ENCODE peak calls at places on chromosomes 12 and 14, in five cellular contexts. P is stimulated activated CD4-positive, alpha-beta T cell treated with anti-CD3 and anti-CD28 coated beads, TNF-alpha, amount 100 ng/mL, for 1 hour; D is activated T-cell treated with anti-CD3 and anti-CD28 coated beads for 1 hour; I is A549; H is SK-MEL-5. M is an unnamed sample.

GRCh38 chr14:35247777-35248475 is 44.3 kb upstream of the PSMA6 start:
- DNase-seq in P (no peak), D (no peak), I (no peak), H (no peak), M (no peak)

GRCh38 chr14:95141684-95142083 is 15.6 kb downstream of the DICER1 start:
- DNase-seq in P (no peak), D (no peak), I (no peak), H (no peak), M (no peak)

GRCh38 chr12:51536159-51536558 is 54.9 kb upstream of the SCN8A start:
- DNase-seq in P (no peak), D (no peak), I (peak), H (peak), M (peak)

GRCh38 chr12:96420255-96420930 is 20.2 kb upstream of the CDK17 start:
- DNase-seq in P (no peak), D (no peak), I (no peak), H (no peak), M (no peak)

GRCh38 chr12:57764662-57765002 is 2.2 kb downstream of the CYP27B1 start:
- DNase-seq in P (no peak), D (no peak), I (no peak), H (no peak), M (peak)

GRCh38 chr14:99274346-99275221 is 2.6 kb upstream of the BCL11B start:
- DNase-seq in P (no peak), D (no peak), I (peak), H (peak), M (peak)

GRCh38 chr14:96195441-96196081 is 9.1 kb upstream of the BDKRB2 start:
- DNase-seq in P (no peak), D (no peak), I (peak), H (no peak), M (no peak)

GRCh38 chr14:96852823-96853422 is 55.7 kb downstream of the VRK1 start:
- DNase-seq in P (no peak), D (no peak), I (peak), H (peak), M (peak)

GRCh38 chr12:102394200-102394599 is 86.2 kb downstream of the IGF1 start:
- DNase-seq in P (no peak), D (no peak), I (no peak), H (no peak), M (peak)

GRCh38 chr14:61203059-61203753 is 77.9 kb downstream of the TMEM30B start:
- DNase-seq in P (no peak), D (no peak), I (no peak), H (no peak), M (peak)

GRCh38 chr14:70080081-70080480 is 108.7 kb downstream of the SLC8A3 start:
- DNase-seq in P (no peak), D (no peak), I (no peak), H (no peak), M (no peak)

GRCh38 chr14:100305446-100306255 is 593 bp downstream of the SLC25A29 start:
- DNase-seq in P (no peak), D (peak), I (no peak), H (no peak), M (peak)

GRCh38 chr12:19882418-19882817 is 443.1 kb downstream of the AEBP2 start:
- DNase-seq in P (no peak), D (no peak), I (no peak), H (no peak), M (no peak)

GRCh38 chr14:58315606-58316005 is 17.3 kb downstream of the ARID4A start:
- DNase-seq in P (no peak), D (no peak), I (no peak), H (no peak), M (peak)

GRCh38 chr12:46269429-46270241 is 792 bp upstream of the SLC38A1 start:
- DNase-seq in P (no peak), D (peak), I (no peak), H (no peak), M (peak)

GRCh38 chr12:15035185-15035584 is 62.3 kb downstream of the PDE6H start:
- DNase-seq in P (no peak), D (no peak), I (no peak), H (no peak), M (no peak)

GRCh38 chr12:2559931-2560715 is 234.6 kb upstream of the FKBP4 start:
- DNase-seq in P (no peak), D (no peak), I (no peak), H (no peak), M (no peak)

GRCh38 chr12:45966486-45966885 is 23.9 kb downstream of the SCAF11 start:
- DNase-seq in P (no peak), D (no peak), I (peak), H (peak), M (no peak)

GRCh38 chr12:78290606-78291345 is 460.1 kb downstream of the NAV3 start:
- DNase-seq in P (no peak), D (no peak), I (peak), H (no peak), M (no peak)

GRCh38 chr14:34052658-34053014 is 101.8 kb upstream of the EGLN3 start:
- DNase-seq in P (no peak), D (no peak), I (peak), H (no peak), M (peak)

GRCh38 chr12:85277900-85278597 is 2.0 kb upstream of the ALX1 start:
- DNase-seq in P (no peak), D (no peak), I (no peak), H (no peak), M (peak)

M was measured in DMS53.